ENCODE peak calls at places on chromosome 5, in four cellular contexts. One of them, this sample, is unnamed.

GRCh38 chr5:41509399-41510175 is 814 bp downstream of the PLCXD3 start:
- DNase-seq in HFF-Myc: no peak
- DNase-seq in brain microvascular endothelial cell: no peak
- DNase-seq in mucosa of descending colon: no peak
- DNase-seq in this sample: no peak

GRCh38 chr5:161850491-161850890 is 2.6 kb downstream of the GABRA1 start:
- DNase-seq in HFF-Myc: no peak
- DNase-seq in brain microvascular endothelial cell: no peak
- DNase-seq in mucosa of descending colon: no peak
- DNase-seq in this sample: no peak

GRCh38 chr5:134092875-134093274 is 21.6 kb upstream of the TCF7 start:
- DNase-seq in HFF-Myc: no peak
- DNase-seq in brain microvascular endothelial cell: no peak
- DNase-seq in mucosa of descending colon: peak; percentile 57
- DNase-seq in this sample: no peak

GRCh38 chr5:140109050-140109817 is 4.7 kb upstream of the PURA start:
- DNase-seq in HFF-Myc: no peak
- DNase-seq in brain microvascular endothelial cell: no peak
- DNase-seq in mucosa of descending colon: peak; percentile 34
- DNase-seq in this sample: no peak

GRCh38 chr5:74540582-74540981 is 99.9 kb downstream of the ENC1 start:
- DNase-seq in HFF-Myc: no peak
- DNase-seq in brain microvascular endothelial cell: no peak
- DNase-seq in mucosa of descending colon: no peak
- DNase-seq in this sample: no peak

GRCh38 chr5:34495178-34495577 is 160.9 kb upstream of the RAI14 start:
- DNase-seq in HFF-Myc: no peak
- DNase-seq in brain microvascular endothelial cell: no peak
- DNase-seq in mucosa of descending colon: no peak
- DNase-seq in this sample: no peak

GRCh38 chr5:858726-859125 is 7.9 kb upstream of the ZDHHC11 start:
- DNase-seq in HFF-Myc: no peak
- DNase-seq in brain microvascular endothelial cell: no peak
- DNase-seq in mucosa of descending colon: no peak
- DNase-seq in this sample: no peak

GRCh38 chr5:159969966-159970365 is 39.0 kb upstream of the TTC1 start:
- DNase-seq in HFF-Myc: no peak
- DNase-seq in brain microvascular endothelial cell: no peak
- DNase-seq in mucosa of descending colon: no peak
- DNase-seq in this sample: no peak

GRCh38 chr5:58462623-58463230 is 2.8 kb upstream of the PLK2 start:
- DNase-seq in HFF-Myc: peak; percentile 70
- DNase-seq in brain microvascular endothelial cell: peak; percentile 74
- DNase-seq in mucosa of descending colon: peak; percentile 70
- DNase-seq in this sample: no peak

GRCh38 chr5:38535281-38535750 is 21.1 kb downstream of the LIFR start:
- DNase-seq in HFF-Myc: no peak
- DNase-seq in brain microvascular endothelial cell: no peak
- DNase-seq in mucosa of descending colon: no peak
- DNase-seq in this sample: no peak

GRCh38 chr5:122192477-122192876 is 63.1 kb downstream of the ZNF474 start:
- DNase-seq in HFF-Myc: no peak
- DNase-seq in brain microvascular endothelial cell: no peak
- DNase-seq in mucosa of descending colon: no peak
- DNase-seq in this sample: no peak

GRCh38 chr5:78527054-78527884 is 121.3 kb downstream of the LHFPL2 start:
- DNase-seq in HFF-Myc: peak; percentile 44
- DNase-seq in brain microvascular endothelial cell: peak; percentile 98
- DNase-seq in mucosa of descending colon: peak; percentile 54
- DNase-seq in this sample: peak; percentile 90

GRCh38 chr5:133247145-133247709 is 195.4 kb downstream of the HSPA4 start:
- DNase-seq in HFF-Myc: no peak
- DNase-seq in brain microvascular endothelial cell: no peak
- DNase-seq in mucosa of descending colon: no peak
- DNase-seq in this sample: no peak

GRCh38 chr5:178793156-178793555 is 62.7 kb upstream of the ZNF354A start:
- DNase-seq in HFF-Myc: no peak
- DNase-seq in brain microvascular endothelial cell: no peak
- DNase-seq in mucosa of descending colon: peak; percentile 37
- DNase-seq in this sample: no peak

GRCh38 chr5:144453753-144454152 is 283.1 kb downstream of the KCTD16 start:
- DNase-seq in HFF-Myc: no peak
- DNase-seq in brain microvascular endothelial cell: no peak
- DNase-seq in mucosa of descending colon: no peak
- DNase-seq in this sample: no peak

GRCh38 chr5:36744041-36744677 is 132.4 kb upstream of the NIPBL start:
- DNase-seq in HFF-Myc: peak; percentile 31
- DNase-seq in brain microvascular endothelial cell: peak; percentile 4
- DNase-seq in mucosa of descending colon: peak; percentile 21
- DNase-seq in this sample: no peak

GRCh38 chr5:32503261-32503660 is 58.7 kb upstream of the ZFR start:
- DNase-seq in HFF-Myc: no peak
- DNase-seq in brain microvascular endothelial cell: no peak
- DNase-seq in mucosa of descending colon: no peak
- DNase-seq in this sample: no peak

GRCh38 chr5:162806195-162806594 is 631.2 kb upstream of the CCNG1 start:
- DNase-seq in HFF-Myc: no peak
- DNase-seq in brain microvascular endothelial cell: no peak
- DNase-seq in mucosa of descending colon: no peak
- DNase-seq in this sample: no peak

GRCh38 chr5:74648835-74649286 is 8.3 kb upstream of the ENC1 start:
- DNase-seq in HFF-Myc: peak; percentile 52
- DNase-seq in brain microvascular endothelial cell: no peak
- DNase-seq in mucosa of descending colon: no peak
- DNase-seq in this sample: no peak

GRCh38 chr5:155293605-155294178 is 280.1 kb downstream of the KIF4B start:
- DNase-seq in HFF-Myc: no peak
- DNase-seq in brain microvascular endothelial cell: no peak
- DNase-seq in mucosa of descending colon: no peak
- DNase-seq in this sample: no peak

GRCh38 chr5:1110260-1110929 is 1.5 kb downstream of the SLC12A7 start:
- DNase-seq in HFF-Myc: no peak
- DNase-seq in brain microvascular endothelial cell: no peak
- DNase-seq in mucosa of descending colon: peak; percentile 68
- DNase-seq in this sample: no peak

GRCh38 chr5:91403404-91403803 is 20.3 kb upstream of the ARRDC3 start:
- DNase-seq in HFF-Myc: no peak
- DNase-seq in brain microvascular endothelial cell: no peak
- DNase-seq in mucosa of descending colon: no peak
- DNase-seq in this sample: no peak

GRCh38 chr5:5155617-5156016 is 15.5 kb downstream of the ADAMTS16 start:
- DNase-seq in HFF-Myc: no peak
- DNase-seq in brain microvascular endothelial cell: no peak
- DNase-seq in mucosa of descending colon: no peak
- DNase-seq in this sample: no peak

GRCh38 chr5:154097031-154097430 is 58.3 kb downstream of the MFAP3 start:
- DNase-seq in HFF-Myc: no peak
- DNase-seq in brain microvascular endothelial cell: no peak
- DNase-seq in mucosa of descending colon: peak; percentile 7
- DNase-seq in this sample: no peak

GRCh38 chr5:63843190-63843589 is 119.1 kb downstream of the HTR1A start:
- DNase-seq in HFF-Myc: no peak
- DNase-seq in brain microvascular endothelial cell: no peak
- DNase-seq in mucosa of descending colon: peak; percentile 64
- DNase-seq in this sample: no peak

GRCh38 chr5:68745459-68745858 is 348.4 kb upstream of the SLC30A5 start:
- DNase-seq in HFF-Myc: no peak
- DNase-seq in brain microvascular endothelial cell: no peak
- DNase-seq in mucosa of descending colon: peak; percentile 6
- DNase-seq in this sample: no peak

GRCh38 chr5:89308606-89309040 is 425.6 kb upstream of the MEF2C start:
- DNase-seq in HFF-Myc: no peak
- DNase-seq in brain microvascular endothelial cell: no peak
- DNase-seq in mucosa of descending colon: no peak
- DNase-seq in this sample: no peak

GRCh38 chr5:1005904-1006655 is 2.5 kb upstream of the NKD2 start:
- DNase-seq in HFF-Myc: no peak
- DNase-seq in brain microvascular endothelial cell: no peak
- DNase-seq in mucosa of descending colon: no peak
- DNase-seq in this sample: peak; percentile 22

GRCh38 chr5:89229331-89230070 is 346.5 kb upstream of the MEF2C start:
- DNase-seq in HFF-Myc: no peak
- DNase-seq in brain microvascular endothelial cell: no peak
- DNase-seq in mucosa of descending colon: no peak
- DNase-seq in this sample: peak; percentile 38

GRCh38 chr5:161284445-161284844 is 262.1 kb downstream of the GABRB2 start:
- DNase-seq in HFF-Myc: no peak
- DNase-seq in brain microvascular endothelial cell: no peak
- DNase-seq in mucosa of descending colon: no peak
- DNase-seq in this sample: no peak

DNA sequence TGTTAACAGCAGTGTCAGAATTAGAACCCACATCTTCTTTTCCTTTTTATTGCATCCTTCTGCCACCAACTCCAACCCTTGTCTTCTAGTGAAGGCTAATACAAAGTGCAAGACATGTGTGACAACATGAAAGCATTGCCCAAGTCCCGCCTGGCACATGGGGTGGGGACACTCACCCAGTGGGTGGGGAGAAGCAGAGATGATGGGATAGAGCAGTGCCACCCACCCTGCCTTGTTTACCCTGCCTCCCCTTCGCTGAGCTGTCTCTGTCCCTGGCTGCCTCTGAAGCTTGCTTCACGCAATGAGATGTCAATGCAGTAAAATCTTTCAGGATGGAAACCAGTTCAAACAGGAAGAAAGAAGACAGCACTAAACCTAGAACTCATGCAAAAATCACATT is 148.1 kb downstream of the INSYN2B start:
- DNase-seq in HFF-Myc: no peak
- DNase-seq in brain microvascular endothelial cell: no peak
- DNase-seq in mucosa of descending colon: no peak
- DNase-seq in this sample: no peak
- TF ChIP-seq CTCF in HFF-Myc: no peak
- TF ChIP-seq CTCF in brain microvascular endothelial cell: no peak
- TF ChIP-seq CTCF in mucosa of descending colon: no peak
- TF ChIP-seq CTCF in this sample: no peak

DNA sequence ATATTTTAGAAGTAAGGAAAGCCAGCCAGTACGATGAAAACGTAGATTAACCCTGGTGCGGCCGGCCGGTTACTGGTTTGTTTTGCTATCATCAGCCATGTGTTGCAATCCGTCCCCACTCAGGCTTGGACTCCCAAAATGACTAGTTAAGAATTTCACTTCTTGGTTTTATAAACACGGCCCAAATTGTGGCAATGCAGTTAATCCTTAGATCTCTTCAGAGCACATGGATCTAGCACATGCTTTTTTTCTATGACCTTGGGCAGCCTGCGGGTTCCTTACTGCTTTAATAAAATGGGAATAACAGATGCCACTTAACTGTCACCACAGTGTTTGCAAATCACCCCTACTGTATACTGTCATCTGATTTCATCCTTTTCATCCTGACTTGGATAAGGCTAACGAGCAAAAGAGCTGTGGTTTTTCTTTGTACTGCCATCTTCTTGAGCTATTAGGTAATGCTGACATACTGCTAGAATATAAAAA is 1.5 kb downstream of the NDFIP1 start:
- DNase-seq in HFF-Myc: no peak
- DNase-seq in brain microvascular endothelial cell: no peak
- DNase-seq in mucosa of descending colon: peak; percentile 39
- DNase-seq in this sample: peak; percentile 50
- TF ChIP-seq CTCF in HFF-Myc: no peak
- TF ChIP-seq CTCF in brain microvascular endothelial cell: no peak
- TF ChIP-seq CTCF in mucosa of descending colon: no peak
- TF ChIP-seq CTCF in this sample: no peak

DNA sequence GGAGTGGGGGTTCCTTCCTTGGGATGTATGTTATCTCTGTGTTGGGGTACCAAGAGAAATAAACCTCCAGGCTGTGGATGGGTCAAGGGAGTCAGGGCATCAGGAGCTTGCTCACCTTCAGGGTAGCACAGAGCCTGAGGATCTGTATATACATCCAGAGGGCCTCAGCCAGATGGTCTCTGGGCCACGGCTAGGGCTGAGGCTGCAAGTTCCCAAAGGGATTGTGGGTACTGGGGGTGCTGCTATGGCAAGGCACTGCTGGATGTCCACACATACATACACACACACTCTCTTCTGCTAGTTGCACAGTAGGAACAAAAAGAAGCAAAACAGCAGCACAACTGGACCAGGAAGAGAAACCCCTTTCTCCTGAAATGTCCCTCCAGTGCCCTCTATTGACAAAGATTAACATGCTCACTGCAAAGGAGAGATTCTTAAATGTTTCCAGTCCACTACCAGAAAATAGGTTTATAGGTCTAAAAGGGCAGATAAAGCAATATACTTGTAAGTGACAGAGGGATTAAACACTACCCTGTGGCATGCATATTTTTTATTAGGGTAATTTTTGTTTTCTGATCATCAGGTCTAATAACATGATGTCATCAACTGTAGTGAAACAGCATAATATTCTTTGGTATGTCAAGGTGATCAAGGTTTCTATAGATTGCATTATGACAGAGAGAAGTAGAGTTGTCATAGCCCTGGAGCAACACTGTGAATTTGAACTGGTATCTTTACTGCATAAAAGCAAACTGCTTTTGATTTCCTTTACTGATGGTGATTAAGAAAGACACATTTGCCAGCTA is 56.3 kb upstream of the KCNN2 start:
- DNase-seq in HFF-Myc: peak; percentile 72
- DNase-seq in brain microvascular endothelial cell: peak; percentile 20
- DNase-seq in mucosa of descending colon: no peak
- DNase-seq in this sample: no peak
- TF ChIP-seq CTCF in HFF-Myc: peak; percentile 63
- TF ChIP-seq CTCF in brain microvascular endothelial cell: peak; percentile 61
- TF ChIP-seq CTCF in mucosa of descending colon: no peak
- TF ChIP-seq CTCF in this sample: no peak

GRCh38 chr5:100502684-100503083 is 32.5 kb upstream of the FAM174A start:
- DNase-seq in HFF-Myc: no peak
- DNase-seq in brain microvascular endothelial cell: no peak
- DNase-seq in mucosa of descending colon: no peak
- DNase-seq in this sample: no peak

DNA sequence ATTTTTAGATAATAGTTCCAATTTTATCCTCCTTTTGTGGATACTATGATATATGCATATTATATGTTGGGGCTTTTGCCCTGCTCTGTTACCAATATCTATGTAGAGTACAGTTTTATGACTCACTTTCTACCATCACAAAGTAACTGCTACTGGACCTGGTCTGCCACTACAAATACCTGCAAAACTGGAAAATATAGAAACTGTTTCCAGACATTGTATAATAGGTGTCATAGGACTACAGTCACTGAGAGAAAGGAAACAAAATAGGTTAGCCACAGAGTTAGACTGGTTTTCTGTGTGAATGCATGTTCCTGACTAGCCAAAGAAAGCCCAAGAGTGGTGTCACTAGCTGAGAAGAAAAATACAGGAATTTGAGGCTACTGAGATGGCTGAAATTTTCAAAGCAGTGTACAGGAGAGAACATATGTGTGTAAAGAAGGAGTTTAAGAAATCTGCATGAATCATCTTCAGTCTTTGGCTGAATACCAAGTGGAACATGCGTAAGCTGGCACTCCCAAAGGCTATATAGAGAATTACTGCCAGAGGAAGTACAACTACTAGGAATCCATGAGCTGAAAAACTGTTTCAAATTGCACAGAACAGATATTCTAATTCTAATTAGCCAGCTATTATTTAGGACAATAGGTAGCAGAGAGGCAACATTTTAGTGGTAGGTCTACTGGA is 29.0 kb upstream of the FAM174A start:
- DNase-seq in HFF-Myc: peak; percentile 32
- DNase-seq in brain microvascular endothelial cell: peak; percentile 63
- DNase-seq in mucosa of descending colon: peak; percentile 6
- DNase-seq in this sample: no peak
- TF ChIP-seq CTCF in HFF-Myc: no peak
- TF ChIP-seq CTCF in brain microvascular endothelial cell: peak; percentile 35
- TF ChIP-seq CTCF in mucosa of descending colon: no peak
- TF ChIP-seq CTCF in this sample: no peak

This sample was measured in CD14-positive monocyte.